ENCODE peak calls at places on chromosomes 6 and 20, in seven cellular contexts. K is glutamatergic neuron, O is GM10248, I is GM12865, D is adrenal gland, M is epithelial cell of esophagus, E is AG09309. X is an unnamed sample.

GRCh38 chr6:56023829-56024228 is 148.4 kb upstream of the BMP5 start:
- DNase-seq in K (no peak), O (no peak), I (no peak), D (no peak), M (no peak), E (no peak), X (no peak)

GRCh38 chr6:109690373-109690739 is 646 bp downstream of the AK9 start:
- DNase-seq in K (peak), O (peak), I (peak), D (peak), M (peak), E (no peak), X (no peak)

GRCh38 chr6:129672883-129673631 is 36.9 kb downstream of the ARHGAP18 start:
- DNase-seq in K (no peak), O (peak), I (peak), D (peak), M (peak), E (peak), X (no peak)

GRCh38 chr6:119024111-119024510 is 54.4 kb downstream of the FAM184A start:
- DNase-seq in K (no peak), O (no peak), I (no peak), D (no peak), M (no peak), E (no peak), X (no peak)

GRCh38 chr20:14751191-14751590 is 413.8 kb upstream of the FLRT3 start:
- DNase-seq in K (no peak), O (no peak), I (no peak), D (no peak), M (no peak), E (no peak), X (no peak)

GRCh38 chr6:129646617-129647016 is 63.4 kb downstream of the ARHGAP18 start:
- DNase-seq in K (no peak), O (no peak), I (peak), D (no peak), M (no peak), E (no peak), X (no peak)

GRCh38 chr20:63017076-63017825 is 10.5 kb upstream of the BHLHE23 start:
- DNase-seq in K (peak), O (no peak), I (no peak), D (no peak), M (no peak), E (no peak), X (peak)

GRCh38 chr6:53752440-53752839 is 42.4 kb upstream of the LRRC1 start:
- DNase-seq in K (no peak), O (no peak), I (no peak), D (no peak), M (peak), E (no peak), X (no peak)

GRCh38 chr6:73943401-73943800 is 247.4 kb downstream of the CD109 start:
- DNase-seq in K (no peak), O (no peak), I (no peak), D (no peak), M (peak), E (no peak), X (no peak)

GRCh38 chr6:93418113-93418447 is 1.3 kb downstream of the EPHA7 start:
- DNase-seq in K (no peak), O (peak), I (no peak), D (no peak), M (no peak), E (no peak), X (no peak)

GRCh38 chr6:133404728-133405127 is 163.6 kb downstream of the EYA4 start:
- DNase-seq in K (no peak), O (no peak), I (no peak), D (no peak), M (no peak), E (no peak), X (no peak)

GRCh38 chr6:92132446-92132845 is 1286.9 kb downstream of the EPHA7 start:
- DNase-seq in K (no peak), O (no peak), I (no peak), D (no peak), M (peak), E (no peak), X (no peak)

GRCh38 chr20:31595654-31596411 is 9.3 kb upstream of the ID1 start:
- DNase-seq in K (peak), O (no peak), I (no peak), D (peak), M (peak), E (peak), X (no peak)

GRCh38 chr6:144715344-144715743 is 430.2 kb downstream of the UTRN start:
- DNase-seq in K (no peak), O (no peak), I (peak), D (no peak), M (no peak), E (no peak), X (no peak)

GRCh38 chr6:132392792-132393191 is 8.5 kb downstream of the MOXD1 start:
- DNase-seq in K (no peak), O (no peak), I (peak), D (peak), M (peak), E (no peak), X (no peak)

GRCh38 chr20:31687777-31688176 is 34.9 kb downstream of the BCL2L1 start:
- DNase-seq in K (no peak), O (no peak), I (no peak), D (no peak), M (no peak), E (no peak), X (no peak)

GRCh38 chr6:149929422-149929821 is 6.5 kb upstream of the RAET1G start:
- DNase-seq in K (no peak), O (no peak), I (no peak), D (no peak), M (no peak), E (no peak), X (no peak)

GRCh38 chr20:59441860-59442810 is 141.7 kb downstream of the EDN3 start:
- DNase-seq in K (no peak), O (no peak), I (no peak), D (no peak), M (no peak), E (no peak), X (no peak)

GRCh38 chr6:144931172-144932035 is 646.3 kb downstream of the UTRN start:
- DNase-seq in K (peak), O (peak), I (peak), D (peak), M (peak), E (no peak), X (no peak)

GRCh38 chr20:56437196-56437960 is 25.3 kb downstream of the CASS4 start:
- DNase-seq in K (no peak), O (no peak), I (no peak), D (no peak), M (no peak), E (no peak), X (no peak)

GRCh38 chr20:36147707-36148106 is 6.8 kb upstream of the EPB41L1 start:
- DNase-seq in K (no peak), O (no peak), I (no peak), D (no peak), M (no peak), E (peak), X (no peak)

GRCh38 chr6:41970436-41970846 is 28.8 kb upstream of the CCND3 start:
- DNase-seq in K (no peak), O (no peak), I (no peak), D (peak), M (peak), E (peak), X (peak)

GRCh38 chr6:49462071-49462470 is 982 bp downstream of the MMUT start:
- DNase-seq in K (no peak), O (no peak), I (no peak), D (no peak), M (peak), E (no peak), X (no peak)

GRCh38 chr20:52047811-52048302 is 143.7 kb downstream of the ZFP64 start:
- DNase-seq in K (no peak), O (no peak), I (peak), D (no peak), M (no peak), E (no peak), X (no peak)

GRCh38 chr6:55276745-55277627 is 50.3 kb upstream of the GFRAL start:
- DNase-seq in K (peak), O (peak), I (peak), D (peak), M (peak), E (peak), X (no peak)

GRCh38 chr20:63774348-63774735 is 34.8 kb downstream of the SLC2A4RG start:
- DNase-seq in K (no peak), O (no peak), I (no peak), D (no peak), M (no peak), E (no peak), X (no peak)

GRCh38 chr20:1466211-1467081 is at the start of gene NSFL1C:
- DNase-seq in K (peak), O (peak), I (peak), D (peak), M (peak), E (peak), X (peak)

GRCh38 chr20:37251836-37252477 is 9.7 kb downstream of the GHRH start:
- DNase-seq in K (no peak), O (no peak), I (no peak), D (no peak), M (no peak), E (no peak), X (no peak)

GRCh38 chr6:88725111-88725711 is 238.2 kb downstream of the RNGTT start:
- DNase-seq in K (peak), O (peak), I (peak), D (peak), M (no peak), E (peak), X (no peak)
- TF ChIP-seq CTCF in K (peak), O (no peak), I (no peak), D (no peak), M (peak), E (peak), X (no peak)

GRCh38 chr6:18387061-18387721 is at the start of gene RNF144B:
- DNase-seq in K (peak), O (peak), I (peak), D (peak), M (peak), E (no peak), X (peak)
- TF ChIP-seq CTCF in K (no peak), O (no peak), I (no peak), D (no peak), M (no peak), E (no peak), X (no peak)

DNA sequence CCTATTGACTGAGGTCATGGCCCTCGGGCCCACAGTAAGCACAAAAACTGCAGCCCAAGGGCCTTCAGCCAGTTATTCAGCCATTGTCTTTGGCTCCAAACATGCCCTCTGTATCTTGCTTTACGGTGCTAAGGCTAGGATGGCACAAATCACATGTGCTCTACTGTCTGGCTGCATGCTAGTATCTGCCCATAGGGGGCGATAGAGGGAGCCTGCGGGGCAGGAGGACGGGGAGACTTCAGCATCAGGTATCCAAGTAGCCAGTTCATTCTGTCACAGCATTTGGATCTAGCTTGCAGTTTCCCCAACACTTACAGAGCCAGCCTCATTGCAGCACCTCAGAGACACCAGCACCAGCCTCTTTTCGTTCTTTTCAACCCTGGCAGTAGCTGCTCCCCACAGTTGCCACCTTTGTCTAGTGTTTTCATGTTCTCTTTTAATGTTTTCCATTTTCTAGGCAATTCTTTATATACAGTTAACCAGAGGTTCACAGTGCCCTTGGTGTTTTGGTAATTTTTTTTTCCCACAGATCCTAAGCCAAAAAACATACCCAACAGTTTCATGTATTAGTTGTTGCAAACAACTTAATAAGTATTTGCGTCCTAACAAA is 705.9 kb downstream of the PTPRT start:
- DNase-seq in K (peak), O (no peak), I (peak), D (peak), M (no peak), E (no peak), X (no peak)
- TF ChIP-seq CTCF in K (peak), O (no peak), I (peak), D (no peak), M (peak), E (no peak), X (peak)

GRCh38 chr20:10259166-10259565 is 40.5 kb downstream of the SNAP25 start:
- DNase-seq in K (no peak), O (no peak), I (no peak), D (no peak), M (no peak), E (no peak), X (no peak)
- TF ChIP-seq CTCF in K (no peak), O (no peak), I (no peak), D (no peak), M (no peak), E (no peak), X (no peak)

DNA sequence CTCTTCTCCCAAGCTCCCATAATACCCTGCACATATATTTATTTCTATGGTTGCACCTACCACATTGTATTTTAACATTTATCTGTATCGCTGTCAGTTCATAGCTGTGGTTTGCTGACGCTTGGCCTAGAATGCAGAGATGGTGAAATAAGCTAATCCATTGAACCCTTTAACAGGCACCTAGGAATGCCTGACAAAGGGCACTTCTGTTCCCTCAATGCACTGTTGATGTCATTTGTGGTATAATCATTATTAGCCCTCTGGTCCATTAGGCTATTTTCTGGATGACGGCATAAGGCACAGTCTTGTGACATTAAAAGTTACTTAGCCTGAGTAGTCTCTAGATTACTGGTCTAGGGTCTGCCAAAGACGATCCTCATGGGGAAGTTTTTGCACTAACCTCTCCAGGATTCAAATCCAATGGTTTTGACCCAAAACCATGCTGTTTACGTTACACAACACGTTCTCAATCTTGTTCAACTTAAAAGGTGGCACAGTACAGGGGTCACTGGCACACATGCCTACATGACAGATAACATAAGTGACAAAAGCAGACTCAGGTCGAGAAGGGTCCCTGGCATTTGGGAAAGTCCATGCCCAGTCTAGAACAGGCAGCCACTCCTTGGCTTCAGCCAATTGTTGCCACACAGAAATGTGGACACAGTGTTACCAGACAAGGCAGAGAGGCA is 2.1 kb upstream of the YWHAB start:
- DNase-seq in K (no peak), O (no peak), I (no peak), D (no peak), M (no peak), E (no peak), X (no peak)
- TF ChIP-seq CTCF in K (no peak), O (no peak), I (no peak), D (no peak), M (no peak), E (no peak), X (no peak)

DNA sequence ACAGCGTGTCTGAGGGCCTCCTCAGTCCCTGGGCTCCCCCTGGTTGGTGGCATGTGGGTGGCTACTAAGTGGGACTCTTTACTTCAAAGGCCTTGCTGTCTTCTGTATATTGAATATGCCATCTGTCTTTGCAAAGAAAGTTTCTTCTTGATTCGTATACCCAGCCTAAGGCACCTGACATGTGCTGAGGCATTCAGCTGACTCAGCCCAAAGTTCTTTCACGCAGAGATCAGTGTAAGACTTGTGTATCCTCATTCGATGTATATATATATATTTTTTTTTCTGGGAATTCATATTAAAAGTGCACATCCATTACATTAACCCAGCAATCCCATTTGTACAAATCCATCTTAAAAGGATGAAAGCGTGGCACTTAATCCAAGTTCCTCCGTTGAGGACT is 115.1 kb upstream of the PMEPA1 start:
- DNase-seq in K (no peak), O (no peak), I (no peak), D (no peak), M (no peak), E (no peak), X (no peak)
- TF ChIP-seq CTCF in K (no peak), O (no peak), I (no peak), D (no peak), M (no peak), E (no peak), X (no peak)

DNA sequence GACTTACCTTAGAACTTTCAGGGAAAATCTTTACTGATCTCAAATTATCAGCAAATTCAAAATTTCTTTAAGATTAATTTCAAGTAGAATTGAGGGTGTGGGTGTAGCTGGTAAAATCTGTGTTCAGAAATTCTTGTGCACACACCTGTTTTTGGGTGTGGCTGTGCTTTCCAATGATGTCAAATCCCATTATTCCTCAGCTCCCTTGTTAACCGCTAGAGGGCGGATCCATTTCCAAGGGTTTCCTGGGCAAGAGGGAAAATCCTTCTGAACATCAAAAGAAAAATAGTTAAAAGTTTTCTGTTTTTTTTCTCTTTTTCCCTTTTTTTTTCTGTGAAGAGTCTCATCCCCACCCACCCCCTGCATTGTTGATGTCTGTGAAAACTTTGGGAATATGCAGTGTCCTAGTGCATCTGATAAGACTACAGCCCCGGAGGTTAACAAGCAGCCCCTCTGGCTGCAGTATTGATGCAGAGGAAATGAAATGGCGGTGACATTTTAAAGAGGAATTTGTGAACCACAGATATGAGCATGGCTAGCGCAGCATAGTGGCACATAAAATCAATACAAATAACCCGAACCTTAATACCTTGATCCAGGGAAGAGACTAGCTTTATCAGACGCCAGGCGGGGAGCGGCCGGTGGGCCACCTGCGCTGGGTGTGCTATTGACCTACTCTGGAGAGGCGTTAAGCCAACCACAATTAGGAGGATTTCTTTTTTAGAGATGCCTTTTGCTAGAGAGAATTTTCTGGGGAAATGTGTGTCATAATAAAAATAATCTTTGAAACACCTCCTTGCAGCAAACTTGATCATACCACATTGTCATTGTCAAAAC is 130.9 kb downstream of the FOXA2 start:
- DNase-seq in K (no peak), O (no peak), I (no peak), D (peak), M (peak), E (no peak), X (no peak)
- TF ChIP-seq CTCF in K (peak), O (no peak), I (no peak), D (peak), M (peak), E (peak), X (peak)

DNA sequence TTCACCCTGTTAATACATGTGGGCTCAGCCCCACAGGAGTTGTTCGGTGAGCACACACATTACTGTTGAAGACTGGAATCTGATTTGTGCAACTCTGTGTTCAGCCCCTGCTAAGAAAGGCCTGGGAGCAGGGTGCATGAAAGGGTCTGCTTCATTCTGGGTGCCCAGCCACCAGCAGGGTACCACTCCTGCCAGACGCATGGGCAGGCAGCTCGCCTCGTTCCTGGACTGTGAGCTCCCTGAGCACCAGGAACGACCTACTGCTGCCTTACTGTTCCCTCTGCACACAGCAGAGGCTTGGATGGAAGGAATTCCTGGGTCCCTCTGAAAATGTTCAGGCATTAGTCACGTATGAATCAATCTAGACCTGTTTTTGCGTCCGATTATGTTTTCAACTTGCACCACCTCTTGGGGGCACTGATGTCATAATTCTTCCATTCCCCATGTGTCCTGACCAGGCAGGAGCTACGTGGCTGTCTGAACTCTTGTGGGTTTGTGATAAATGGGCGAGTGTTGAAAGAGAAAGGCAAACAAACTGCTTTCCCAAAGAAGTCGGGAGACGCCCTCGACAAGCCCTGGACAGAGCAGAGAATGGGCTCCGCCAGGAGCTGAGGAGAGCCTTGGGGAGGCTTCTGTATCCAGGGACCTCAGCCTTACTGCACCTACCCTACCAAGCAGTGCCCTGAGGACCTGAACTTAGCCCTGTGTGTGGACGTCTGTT is 123.9 kb downstream of the LY86 start:
- DNase-seq in K (no peak), O (peak), I (peak), D (peak), M (peak), E (peak), X (peak)
- TF ChIP-seq CTCF in K (no peak), O (no peak), I (no peak), D (no peak), M (peak), E (no peak), X (no peak)

GRCh38 chr6:34315780-34316179 is 67.0 kb upstream of the SMIM29 start:
- DNase-seq in K (no peak), O (peak), I (peak), D (no peak), M (no peak), E (no peak), X (peak)
- TF ChIP-seq CTCF in K (no peak), O (no peak), I (no peak), D (no peak), M (no peak), E (no peak), X (no peak)